ENCODE peak calls at places on chromosome 3, in nine cellular contexts. U is stimulated activated CD8-positive, alpha-beta memory T cell treated with anti-CD3 and anti-CD28 coated beads, Interleukin-2, amount 100 ng/mL, for 48 hours; Y is omental fat pad; K is fibroblast of gingiva; Q is RPMI7951; B is Calu3; S is SJCRH30; Z is T-helper 2 cell; A is cardiac muscle cell. V is an unnamed sample.

GRCh38 chr3:100748967-100749366 is 39.7 kb downstream of the TFG start:
- DNase-seq in U (no peak), Y (no peak), K (no peak), Q (no peak), B (no peak), S (no peak), Z (no peak), A (no peak), V (no peak)

GRCh38 chr3:128329491-128330300 is 137.0 kb downstream of the DNAJB8 start:
- DNase-seq in U (no peak), Y (no peak), K (no peak), Q (no peak), B (no peak), S (no peak), Z (no peak), A (no peak), V (no peak)

GRCh38 chr3:171159024-171159821 is 132.7 kb upstream of the SLC2A2 start:
- DNase-seq in U (no peak), Y (no peak), K (no peak), Q (no peak), B (no peak), S (no peak), Z (no peak), A (no peak), V (no peak)

GRCh38 chr3:45110185-45110833 is 35.9 kb downstream of the CDCP1 start:
- DNase-seq in U (no peak), Y (no peak), K (no peak), Q (peak; percentile 50), B (no peak), S (no peak), Z (no peak), A (no peak), V (no peak)

GRCh38 chr3:195421410-195421809 is 21.4 kb downstream of the ACAP2 start:
- DNase-seq in U (no peak), Y (no peak), K (peak; percentile 27), Q (no peak), B (no peak), S (no peak), Z (no peak), A (no peak), V (no peak)

GRCh38 chr3:156997351-156997750 is 162.6 kb downstream of the CCNL1 start:
- DNase-seq in U (no peak), Y (no peak), K (peak; percentile 30), Q (peak; percentile 82), B (no peak), S (peak; percentile 5), Z (no peak), A (no peak), V (no peak)

GRCh38 chr3:101827211-101828174 is 21.8 kb upstream of the NFKBIZ start:
- DNase-seq in U (peak; percentile 79), Y (peak; percentile 78), K (peak; percentile 58), Q (peak; percentile 86), B (peak; percentile 55), S (peak; percentile 47), Z (peak; percentile 70), A (peak; percentile 89), V (peak; percentile 77)

GRCh38 chr3:55367396-55367795 is 119.7 kb downstream of the WNT5A start:
- DNase-seq in U (no peak), Y (no peak), K (no peak), Q (no peak), B (no peak), S (no peak), Z (no peak), A (no peak), V (no peak)

GRCh38 chr3:65348596-65348995 is 660.8 kb upstream of the ADAMTS9 start:
- DNase-seq in U (no peak), Y (no peak), K (peak; percentile 97), Q (no peak), B (no peak), S (no peak), Z (no peak), A (no peak), V (no peak)

GRCh38 chr3:24965706-24966105 is 462.4 kb upstream of the RARB start:
- DNase-seq in U (no peak), Y (no peak), K (no peak), Q (no peak), B (no peak), S (no peak), Z (no peak), A (no peak), V (no peak)

GRCh38 chr3:136162322-136162721 is 33.8 kb downstream of the MSL2 start:
- DNase-seq in U (no peak), Y (no peak), K (no peak), Q (no peak), B (no peak), S (no peak), Z (no peak), A (no peak), V (no peak)

GRCh38 chr3:3765661-3766060 is 33.6 kb upstream of the LRRN1 start:
- DNase-seq in U (no peak), Y (no peak), K (no peak), Q (no peak), B (no peak), S (peak; percentile 62), Z (no peak), A (no peak), V (no peak)

GRCh38 chr3:50256978-50257890 is 11.7 kb upstream of the SEMA3B start:
- DNase-seq in U (no peak), Y (no peak), K (no peak), Q (no peak), B (peak; percentile 78), S (peak; percentile 53), Z (no peak), A (peak; percentile 49), V (no peak)

GRCh38 chr3:5195605-5196004 is 8.1 kb downstream of the EDEM1 start:
- DNase-seq in U (no peak), Y (no peak), K (no peak), Q (peak; percentile 53), B (no peak), S (no peak), Z (no peak), A (no peak), V (no peak)

GRCh38 chr3:101823525-101823924 is 25.8 kb upstream of the NFKBIZ start:
- DNase-seq in U (no peak), Y (no peak), K (no peak), Q (no peak), B (no peak), S (no peak), Z (no peak), A (no peak), V (no peak)

GRCh38 chr3:196740476-196741400 is 1.1 kb downstream of the PAK2 start:
- DNase-seq in U (peak; percentile 1), Y (no peak), K (peak; percentile 67), Q (peak; percentile 55), B (peak; percentile 21), S (no peak), Z (no peak), A (peak; percentile 72), V (no peak)

GRCh38 chr3:129985113-129985512 is 10.6 kb downstream of the TRH start:
- DNase-seq in U (no peak), Y (no peak), K (no peak), Q (no peak), B (no peak), S (no peak), Z (no peak), A (no peak), V (peak; percentile 51)

GRCh38 chr3:126087552-126088175 is 3.7 kb upstream of the SLC41A3 start:
- DNase-seq in U (no peak), Y (no peak), K (no peak), Q (no peak), B (no peak), S (no peak), Z (no peak), A (no peak), V (no peak)

GRCh38 chr3:74546426-74546825 is 68.0 kb downstream of the CNTN3 start:
- DNase-seq in U (no peak), Y (no peak), K (peak; percentile 36), Q (no peak), B (no peak), S (no peak), Z (no peak), A (no peak), V (no peak)

GRCh38 chr3:71305246-71306206 is 278.0 kb downstream of the FOXP1 start:
- DNase-seq in U (no peak), Y (no peak), K (no peak), Q (peak; percentile 48), B (peak; percentile 12), S (peak; percentile 15), Z (no peak), A (peak; percentile 79), V (peak; percentile 37)

GRCh38 chr3:11818033-11818432 is 28.7 kb downstream of the TAMM41 start:
- DNase-seq in U (no peak), Y (no peak), K (no peak), Q (peak; percentile 98), B (no peak), S (no peak), Z (no peak), A (no peak), V (no peak)

GRCh38 chr3:128482175-128482856 is 10.7 kb downstream of the GATA2 start:
- DNase-seq in U (no peak), Y (no peak), K (no peak), Q (peak; percentile 68), B (no peak), S (peak; percentile 61), Z (no peak), A (no peak), V (peak; percentile 47)

GRCh38 chr3:34285465-34286188 is 487.2 kb downstream of the PDCD6IP start:
- DNase-seq in U (no peak), Y (no peak), K (no peak), Q (no peak), B (no peak), S (no peak), Z (no peak), A (peak; percentile 64), V (no peak)

GRCh38 chr3:57726395-57726794 is 29.7 kb upstream of the SLMAP start:
- DNase-seq in U (no peak), Y (no peak), K (no peak), Q (no peak), B (no peak), S (no peak), Z (no peak), A (no peak), V (no peak)

GRCh38 chr3:138786788-138787276 is 47.9 kb downstream of the PIK3CB start:
- DNase-seq in U (no peak), Y (no peak), K (peak; percentile 83), Q (peak; percentile 76), B (no peak), S (no peak), Z (no peak), A (no peak), V (no peak)

GRCh38 chr3:55639886-55640765 is 153.0 kb upstream of the WNT5A start:
- DNase-seq in U (no peak), Y (no peak), K (no peak), Q (no peak), B (no peak), S (no peak), Z (no peak), A (no peak), V (no peak)

GRCh38 chr3:196149922-196150321 is 61.3 kb downstream of the ZDHHC19 start:
- DNase-seq in U (no peak), Y (no peak), K (no peak), Q (no peak), B (no peak), S (no peak), Z (no peak), A (no peak), V (no peak)

GRCh38 chr3:52481819-52482521 is 13.2 kb upstream of the STAB1 start:
- DNase-seq in U (no peak), Y (no peak), K (no peak), Q (no peak), B (no peak), S (no peak), Z (no peak), A (peak; percentile 32), V (no peak)

GRCh38 chr3:53970656-53971055 is 79.0 kb upstream of the SELENOK start:
- DNase-seq in U (no peak), Y (no peak), K (no peak), Q (peak; percentile 18), B (no peak), S (no peak), Z (no peak), A (peak; percentile 65), V (no peak)

GRCh38 chr3:13890377-13891016 is 10.6 kb upstream of the WNT7A start:
- DNase-seq in U (no peak), Y (no peak), K (no peak), Q (no peak), B (no peak), S (no peak), Z (peak; percentile 20), A (no peak), V (no peak)

GRCh38 chr3:155262295-155262694 is 31.2 kb downstream of the STRIT1 start:
- DNase-seq in U (no peak), Y (no peak), K (no peak), Q (no peak), B (no peak), S (no peak), Z (no peak), A (no peak), V (no peak)